ENCODE peak calls at places on chromosomes 13 and 19, in nine cellular contexts. One of them, this sample, is unnamed. For H3K36me3, the result is how much of the 10 kb centered on the place peaks cover.

GRCh38 chr13:63512095-63512494 is 2096.4 kb upstream of the PCDH20 start:
- ATAC-seq in HCT116: no peak
- ATAC-seq in body of pancreas: no peak
- ATAC-seq in left lung: no peak
- ATAC-seq in PC-3: no peak
- ATAC-seq in lower lobe of right lung: no peak
- ATAC-seq in RWPE2: no peak
- ATAC-seq in upper lobe of left lung: no peak
- ATAC-seq in upper lobe of right lung: no peak
- ATAC-seq in this sample: no peak

GRCh38 chr19:6611441-6611852 is 20.5 kb upstream of the CD70 start:
- ATAC-seq in HCT116: no peak
- ATAC-seq in body of pancreas: no peak
- ATAC-seq in left lung: no peak
- ATAC-seq in PC-3: peak
- ATAC-seq in lower lobe of right lung: no peak
- ATAC-seq in RWPE2: peak
- ATAC-seq in upper lobe of left lung: peak
- ATAC-seq in upper lobe of right lung: no peak
- ATAC-seq in this sample: peak

GRCh38 chr13:97028441-97029299 is 34.4 kb upstream of the OXGR1 start:
- ATAC-seq in HCT116: peak
- ATAC-seq in body of pancreas: peak
- ATAC-seq in left lung: peak
- ATAC-seq in PC-3: peak
- ATAC-seq in lower lobe of right lung: peak
- ATAC-seq in RWPE2: peak
- ATAC-seq in upper lobe of left lung: peak
- ATAC-seq in upper lobe of right lung: peak
- ATAC-seq in this sample: peak

GRCh38 chr13:100532090-100532766 is 56.4 kb downstream of the GGACT start:
- ATAC-seq in HCT116: no peak
- ATAC-seq in body of pancreas: peak
- ATAC-seq in left lung: no peak
- ATAC-seq in PC-3: no peak
- ATAC-seq in lower lobe of right lung: no peak
- ATAC-seq in RWPE2: no peak
- ATAC-seq in upper lobe of left lung: no peak
- ATAC-seq in upper lobe of right lung: no peak
- ATAC-seq in this sample: peak

GRCh38 chr19:1758231-1758577 is 4.9 kb downstream of the ONECUT3 start:
- ATAC-seq in HCT116: no peak
- ATAC-seq in body of pancreas: no peak
- ATAC-seq in left lung: no peak
- ATAC-seq in PC-3: no peak
- ATAC-seq in lower lobe of right lung: no peak
- ATAC-seq in RWPE2: no peak
- ATAC-seq in upper lobe of left lung: no peak
- ATAC-seq in upper lobe of right lung: no peak
- ATAC-seq in this sample: no peak

GRCh38 chr13:80132741-80133601 is 208.0 kb downstream of the SPRY2 start:
- ATAC-seq in HCT116: peak
- ATAC-seq in body of pancreas: peak
- ATAC-seq in left lung: peak
- ATAC-seq in PC-3: peak
- ATAC-seq in lower lobe of right lung: peak
- ATAC-seq in RWPE2: peak
- ATAC-seq in upper lobe of left lung: peak
- ATAC-seq in upper lobe of right lung: peak
- ATAC-seq in this sample: peak

GRCh38 chr13:114072421-114072820 is 60.0 kb downstream of the RASA3 start:
- ATAC-seq in HCT116: no peak
- ATAC-seq in body of pancreas: no peak
- ATAC-seq in left lung: no peak
- ATAC-seq in PC-3: no peak
- ATAC-seq in lower lobe of right lung: no peak
- ATAC-seq in RWPE2: no peak
- ATAC-seq in upper lobe of left lung: no peak
- ATAC-seq in upper lobe of right lung: no peak
- ATAC-seq in this sample: no peak

GRCh38 chr19:38093154-38093553 is 130.9 kb downstream of the DPF1 start:
- ATAC-seq in HCT116: no peak
- ATAC-seq in body of pancreas: no peak
- ATAC-seq in left lung: no peak
- ATAC-seq in PC-3: no peak
- ATAC-seq in lower lobe of right lung: no peak
- ATAC-seq in RWPE2: no peak
- ATAC-seq in upper lobe of left lung: no peak
- ATAC-seq in upper lobe of right lung: no peak
- ATAC-seq in this sample: no peak

GRCh38 chr19:23998568-23998967 is 83.9 kb downstream of the ZNF726 start:
- ATAC-seq in HCT116: no peak
- ATAC-seq in body of pancreas: no peak
- ATAC-seq in left lung: no peak
- ATAC-seq in PC-3: no peak
- ATAC-seq in lower lobe of right lung: no peak
- ATAC-seq in RWPE2: no peak
- ATAC-seq in upper lobe of left lung: no peak
- ATAC-seq in upper lobe of right lung: no peak
- ATAC-seq in this sample: no peak

GRCh38 chr19:24002256-24002945 is 84.6 kb upstream of the ZNF254 start:
- ATAC-seq in HCT116: no peak
- ATAC-seq in body of pancreas: no peak
- ATAC-seq in left lung: no peak
- ATAC-seq in PC-3: no peak
- ATAC-seq in lower lobe of right lung: no peak
- ATAC-seq in RWPE2: no peak
- ATAC-seq in upper lobe of left lung: no peak
- ATAC-seq in upper lobe of right lung: peak
- ATAC-seq in this sample: no peak

GRCh38 chr19:23999821-24000610 is 85.3 kb downstream of the ZNF726 start:
- ATAC-seq in HCT116: no peak
- ATAC-seq in body of pancreas: no peak
- ATAC-seq in left lung: no peak
- ATAC-seq in PC-3: no peak
- ATAC-seq in lower lobe of right lung: no peak
- ATAC-seq in RWPE2: no peak
- ATAC-seq in upper lobe of left lung: no peak
- ATAC-seq in upper lobe of right lung: no peak
- ATAC-seq in this sample: no peak

GRCh38 chr19:24003537-24003936 is 83.5 kb upstream of the ZNF254 start:
- ATAC-seq in HCT116: no peak
- ATAC-seq in body of pancreas: no peak
- ATAC-seq in left lung: no peak
- ATAC-seq in PC-3: no peak
- ATAC-seq in lower lobe of right lung: no peak
- ATAC-seq in RWPE2: no peak
- ATAC-seq in upper lobe of left lung: no peak
- ATAC-seq in upper lobe of right lung: peak
- ATAC-seq in this sample: no peak

DNA sequence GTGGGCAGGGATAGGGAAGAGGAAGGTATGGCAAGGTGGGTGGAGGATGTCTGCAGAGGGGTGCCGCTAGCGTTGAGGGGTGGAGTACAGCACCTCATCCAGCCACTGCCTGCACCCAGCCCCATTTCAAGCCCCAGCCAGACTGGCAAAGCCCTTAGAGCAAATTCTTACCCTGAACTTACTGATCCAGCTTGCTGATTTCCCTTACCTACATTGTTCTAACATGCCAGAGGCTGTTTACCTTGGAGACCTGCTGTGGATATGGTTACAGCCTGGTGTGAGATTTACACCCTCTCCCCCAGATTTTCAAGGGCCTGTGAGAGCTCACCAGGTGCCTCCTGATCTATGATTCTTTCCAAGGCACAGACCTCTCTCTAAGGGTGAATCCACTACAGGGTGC is 86.0 kb downstream of the ZNF726 start:
- ATAC-seq in HCT116: no peak
- ATAC-seq in body of pancreas: no peak
- ATAC-seq in left lung: no peak
- ATAC-seq in PC-3: no peak
- ATAC-seq in lower lobe of right lung: no peak
- ATAC-seq in RWPE2: no peak
- ATAC-seq in upper lobe of left lung: no peak
- ATAC-seq in upper lobe of right lung: no peak
- ATAC-seq in this sample: no peak
- H3K27ac ChIP-seq in HCT116: no peak
- H3K27ac ChIP-seq in body of pancreas: no peak
- H3K27ac ChIP-seq in left lung: no peak
- H3K27ac ChIP-seq in PC-3: no peak
- H3K27ac ChIP-seq in lower lobe of right lung: no peak
- H3K27ac ChIP-seq in RWPE2: no peak
- H3K27ac ChIP-seq in upper lobe of left lung: no peak
- H3K27ac ChIP-seq in upper lobe of right lung: no peak
- H3K27ac ChIP-seq in this sample: no peak

DNA sequence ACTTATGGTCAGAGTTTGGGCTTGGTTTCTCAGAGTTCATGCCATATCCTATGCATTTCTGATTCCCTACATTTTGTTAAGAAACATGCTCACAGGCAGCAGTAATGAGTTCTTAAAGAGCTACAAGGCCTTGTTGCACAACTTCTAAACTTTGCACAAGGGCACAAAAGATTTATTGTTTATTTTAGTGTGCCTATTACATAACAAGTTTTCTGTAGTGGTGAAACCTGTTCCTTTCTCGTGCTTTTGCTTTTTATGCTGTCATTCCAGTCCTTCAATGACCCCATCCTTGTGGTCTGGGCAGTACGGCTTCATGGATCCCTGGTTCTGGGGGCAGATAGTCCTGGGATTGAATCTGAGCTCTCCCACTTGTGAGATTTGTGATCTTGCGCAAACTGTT is 17.8 kb downstream of the ZNF507 start:
- ATAC-seq in HCT116: no peak
- ATAC-seq in body of pancreas: peak
- ATAC-seq in left lung: peak
- ATAC-seq in PC-3: no peak
- ATAC-seq in lower lobe of right lung: peak
- ATAC-seq in RWPE2: peak
- ATAC-seq in upper lobe of left lung: peak
- ATAC-seq in upper lobe of right lung: peak
- ATAC-seq in this sample: peak
- H3K36me3 ChIP-seq in HCT116: under half
- H3K36me3 ChIP-seq in body of pancreas: under half
- H3K36me3 ChIP-seq in left lung: half or more
- H3K36me3 ChIP-seq in PC-3: under half
- H3K36me3 ChIP-seq in lower lobe of right lung: half or more
- H3K36me3 ChIP-seq in RWPE2: half or more
- H3K36me3 ChIP-seq in upper lobe of left lung: under half
- H3K36me3 ChIP-seq in upper lobe of right lung: under half
- H3K36me3 ChIP-seq in this sample: half or more

GRCh38 chr13:37010424-37010823 is 9.8 kb downstream of the EXOSC8 start:
- ATAC-seq in HCT116: no peak
- ATAC-seq in body of pancreas: no peak
- ATAC-seq in left lung: no peak
- ATAC-seq in PC-3: no peak
- ATAC-seq in lower lobe of right lung: no peak
- ATAC-seq in RWPE2: no peak
- ATAC-seq in upper lobe of left lung: no peak
- ATAC-seq in upper lobe of right lung: no peak
- ATAC-seq in this sample: no peak

GRCh38 chr13:37014609-37015008 is 14.0 kb downstream of the EXOSC8 start:
- ATAC-seq in HCT116: no peak
- ATAC-seq in body of pancreas: no peak
- ATAC-seq in left lung: no peak
- ATAC-seq in PC-3: peak
- ATAC-seq in lower lobe of right lung: no peak
- ATAC-seq in RWPE2: no peak
- ATAC-seq in upper lobe of left lung: no peak
- ATAC-seq in upper lobe of right lung: no peak
- ATAC-seq in this sample: no peak

GRCh38 chr13:37009692-37010091 is 9.1 kb downstream of the EXOSC8 start:
- ATAC-seq in HCT116: no peak
- ATAC-seq in body of pancreas: no peak
- ATAC-seq in left lung: no peak
- ATAC-seq in PC-3: no peak
- ATAC-seq in lower lobe of right lung: no peak
- ATAC-seq in RWPE2: no peak
- ATAC-seq in upper lobe of left lung: no peak
- ATAC-seq in upper lobe of right lung: no peak
- ATAC-seq in this sample: no peak

GRCh38 chr13:37011788-37012187 is 11.2 kb downstream of the EXOSC8 start:
- ATAC-seq in HCT116: no peak
- ATAC-seq in body of pancreas: no peak
- ATAC-seq in left lung: no peak
- ATAC-seq in PC-3: no peak
- ATAC-seq in lower lobe of right lung: no peak
- ATAC-seq in RWPE2: no peak
- ATAC-seq in upper lobe of left lung: no peak
- ATAC-seq in upper lobe of right lung: no peak
- ATAC-seq in this sample: no peak

DNA sequence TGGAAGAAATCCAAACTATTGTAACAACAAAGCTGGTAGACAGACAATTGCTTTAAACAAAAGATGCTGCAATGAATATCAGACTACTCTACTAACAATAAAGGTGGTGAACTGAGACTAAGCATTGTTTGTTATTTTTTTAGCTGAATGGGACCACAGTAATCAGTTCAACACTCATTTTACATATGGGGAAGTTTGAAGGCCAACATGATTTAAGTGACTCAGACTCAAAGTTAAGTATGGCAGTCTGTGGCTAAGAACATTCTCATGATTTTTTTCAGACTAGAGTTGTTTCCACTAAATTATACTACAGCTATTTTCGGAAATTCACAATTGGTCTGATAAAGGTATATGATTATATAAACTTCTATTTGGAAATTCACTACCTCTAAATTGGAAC is 10.4 kb downstream of the EXOSC8 start:
- ATAC-seq in HCT116: no peak
- ATAC-seq in body of pancreas: no peak
- ATAC-seq in left lung: no peak
- ATAC-seq in PC-3: no peak
- ATAC-seq in lower lobe of right lung: no peak
- ATAC-seq in RWPE2: no peak
- ATAC-seq in upper lobe of left lung: no peak
- ATAC-seq in upper lobe of right lung: no peak
- ATAC-seq in this sample: no peak
- TF ChIP-seq CTCF in HCT116: no peak
- TF ChIP-seq CTCF in body of pancreas: no peak
- TF ChIP-seq CTCF in left lung: no peak
- TF ChIP-seq CTCF in PC-3: no peak
- TF ChIP-seq CTCF in lower lobe of right lung: no peak
- TF ChIP-seq CTCF in RWPE2: no peak
- TF ChIP-seq CTCF in upper lobe of left lung: no peak
- TF ChIP-seq CTCF in upper lobe of right lung: no peak
- TF ChIP-seq CTCF in this sample: no peak

DNA sequence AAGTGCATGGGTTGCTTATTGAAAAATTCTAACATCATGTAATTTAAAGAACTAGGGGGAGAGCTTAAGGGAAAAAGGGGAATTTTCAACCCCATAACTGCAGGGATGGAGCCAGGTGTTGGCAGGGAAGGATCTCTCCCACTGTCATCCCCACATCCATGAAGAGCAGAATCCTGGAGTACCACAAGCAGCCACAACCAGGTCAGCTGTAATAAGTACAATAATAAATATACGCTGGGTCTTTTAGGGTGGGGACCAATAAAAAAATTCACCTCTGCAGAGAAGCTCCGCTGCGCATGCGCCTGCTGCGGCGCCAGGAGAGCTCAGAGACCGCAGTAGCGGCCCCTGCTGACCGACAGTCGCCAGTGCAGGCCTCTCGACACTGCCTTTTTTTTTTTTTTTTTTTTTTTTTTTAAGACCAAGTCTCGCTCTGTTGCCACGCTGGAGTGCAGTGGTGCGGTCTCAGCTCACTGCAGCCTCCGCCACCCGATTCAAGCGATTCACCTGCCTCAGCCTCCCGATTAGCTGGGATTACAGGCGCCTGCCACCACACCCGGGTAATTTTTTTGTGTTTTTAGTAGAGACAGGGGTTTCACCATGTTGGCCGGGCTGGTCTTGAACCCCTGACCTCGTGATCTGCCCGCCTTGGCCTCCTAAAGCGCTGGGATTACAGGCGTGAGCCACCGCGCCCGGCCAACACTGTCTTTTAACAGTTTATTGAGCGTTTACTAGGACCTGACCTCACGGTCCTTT is 2.5 kb upstream of the EEF2 start:
- ATAC-seq in HCT116: peak
- ATAC-seq in body of pancreas: peak
- ATAC-seq in left lung: peak
- ATAC-seq in PC-3: peak
- ATAC-seq in lower lobe of right lung: peak
- ATAC-seq in RWPE2: no peak
- ATAC-seq in upper lobe of left lung: peak
- ATAC-seq in upper lobe of right lung: peak
- ATAC-seq in this sample: no peak
- H3K27ac ChIP-seq in HCT116: peak
- H3K27ac ChIP-seq in body of pancreas: no peak
- H3K27ac ChIP-seq in left lung: no peak
- H3K27ac ChIP-seq in PC-3: no peak
- H3K27ac ChIP-seq in lower lobe of right lung: peak
- H3K27ac ChIP-seq in RWPE2: peak
- H3K27ac ChIP-seq in upper lobe of left lung: no peak
- H3K27ac ChIP-seq in upper lobe of right lung: no peak
- H3K27ac ChIP-seq in this sample: peak

This sample was measured in gastroesophageal sphincter.